ENCODE peak calls at places on chromosomes 4 and X, in four cellular contexts. V, L, A and F are unnamed samples. For H3K9me3, the result is how much of the 10 kb centered on the place peaks cover.

GRCh38 chr4:112279025-112279881 is 6.5 kb downstream of the TIFA start:
- DNase-seq in V (no peak), L (peak), A (no peak), F (no peak)

GRCh38 chr4:143091862-143092261 is 92.9 kb upstream of the USP38 start:
- DNase-seq in V (no peak), L (no peak), A (no peak), F (no peak)

GRCh38 chr4:7399433-7400234 is 35.1 kb downstream of the PSAPL1 start:
- DNase-seq in V (no peak), L (peak), A (peak), F (no peak)

GRCh38 chrX:66408507-66408906 is 230.4 kb downstream of the EDA2R start:
- DNase-seq in V (no peak), L (no peak), A (no peak), F (peak)

GRCh38 chr4:8409271-8410065 is 31.1 kb downstream of the ACOX3 start:
- DNase-seq in V (no peak), L (peak), A (peak), F (peak)

GRCh38 chr4:8528713-8529112 is 51.5 kb upstream of the GPR78 start:
- DNase-seq in V (no peak), L (no peak), A (no peak), F (no peak)

GRCh38 chr4:2254665-2255500 is 7.0 kb downstream of the MXD4 start:
- DNase-seq in V (peak), L (peak), A (peak), F (no peak)

GRCh38 chr4:94457692-94458106 is 6.0 kb downstream of the PDLIM5 start:
- DNase-seq in V (no peak), L (no peak), A (no peak), F (no peak)

GRCh38 chr4:148166132-148166531 is 276.1 kb downstream of the NR3C2 start:
- DNase-seq in V (no peak), L (no peak), A (no peak), F (no peak)

GRCh38 chr4:128573781-128574508 is 235.6 kb upstream of the JADE1 start:
- DNase-seq in V (no peak), L (no peak), A (no peak), F (peak)

GRCh38 chr4:189096108-189096507 is 844.6 kb upstream of the FRG1 start:
- DNase-seq in V (no peak), L (no peak), A (no peak), F (no peak)

GRCh38 chr4:25884040-25884788 is 21.4 kb upstream of the SEL1L3 start:
- DNase-seq in V (no peak), L (no peak), A (no peak), F (no peak)

GRCh38 chrX:119755981-119756533 is 2.3 kb upstream of the SOWAHD start:
- DNase-seq in V (no peak), L (peak), A (peak), F (peak)

GRCh38 chrX:24426921-24427746 is 38.0 kb upstream of the PDK3 start:
- DNase-seq in V (no peak), L (no peak), A (no peak), F (peak)

GRCh38 chr4:87985097-87985886 is 9.8 kb downstream of the SPP1 start:
- DNase-seq in V (no peak), L (peak), A (peak), F (peak)

GRCh38 chrX:99901091-99901490 is 509.0 kb downstream of the PCDH19 start:
- DNase-seq in V (no peak), L (no peak), A (no peak), F (no peak)

GRCh38 chr4:2746891-2747695 is 9.0 kb downstream of the TNIP2 start:
- DNase-seq in V (no peak), L (peak), A (no peak), F (no peak)

GRCh38 chr4:16205298-16206164 is 20.7 kb downstream of the TAPT1 start:
- DNase-seq in V (no peak), L (no peak), A (no peak), F (peak)
- H3K4me3 ChIP-seq in V (no peak), L (no peak), A (no peak), F (no peak)

DNA sequence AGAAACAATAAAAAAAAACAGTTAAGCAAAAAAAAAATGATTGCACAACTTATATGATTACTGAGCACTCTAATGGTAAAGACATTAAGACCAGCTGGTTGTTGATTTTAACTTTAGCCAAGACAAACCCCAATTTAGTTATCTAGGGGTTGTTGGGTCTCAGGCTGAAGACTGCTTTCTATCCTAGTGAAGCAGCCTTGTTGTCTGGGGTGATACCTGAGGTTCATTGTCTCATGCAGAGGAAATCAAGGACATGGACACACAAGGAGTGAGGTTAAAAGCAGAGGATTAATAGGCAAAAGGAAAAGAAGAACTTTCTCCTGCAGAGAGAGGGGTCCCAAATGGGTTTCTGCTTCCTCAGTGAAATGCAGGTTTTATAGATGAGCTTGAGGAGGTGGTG is 40.0 kb upstream of the CYP2U1 start:
- DNase-seq in V (no peak), L (no peak), A (no peak), F (no peak)
- H3K27ac ChIP-seq in V (no peak), L (no peak), A (no peak), F (no peak)

GRCh38 chrX:40174594-40175415 is 77.0 kb upstream of the BCOR start:
- DNase-seq in V (no peak), L (peak), A (peak), F (peak)

GRCh38 chrX:40175416-40176255 is 77.9 kb upstream of the BCOR start:
- DNase-seq in V (no peak), L (peak), A (peak), F (peak)

GRCh38 chrX:40172980-40173661 is 75.4 kb upstream of the BCOR start:
- DNase-seq in V (no peak), L (no peak), A (no peak), F (peak)

GRCh38 chrX:40172169-40172979 is 74.6 kb upstream of the BCOR start:
- DNase-seq in V (no peak), L (peak), A (peak), F (peak)

DNA sequence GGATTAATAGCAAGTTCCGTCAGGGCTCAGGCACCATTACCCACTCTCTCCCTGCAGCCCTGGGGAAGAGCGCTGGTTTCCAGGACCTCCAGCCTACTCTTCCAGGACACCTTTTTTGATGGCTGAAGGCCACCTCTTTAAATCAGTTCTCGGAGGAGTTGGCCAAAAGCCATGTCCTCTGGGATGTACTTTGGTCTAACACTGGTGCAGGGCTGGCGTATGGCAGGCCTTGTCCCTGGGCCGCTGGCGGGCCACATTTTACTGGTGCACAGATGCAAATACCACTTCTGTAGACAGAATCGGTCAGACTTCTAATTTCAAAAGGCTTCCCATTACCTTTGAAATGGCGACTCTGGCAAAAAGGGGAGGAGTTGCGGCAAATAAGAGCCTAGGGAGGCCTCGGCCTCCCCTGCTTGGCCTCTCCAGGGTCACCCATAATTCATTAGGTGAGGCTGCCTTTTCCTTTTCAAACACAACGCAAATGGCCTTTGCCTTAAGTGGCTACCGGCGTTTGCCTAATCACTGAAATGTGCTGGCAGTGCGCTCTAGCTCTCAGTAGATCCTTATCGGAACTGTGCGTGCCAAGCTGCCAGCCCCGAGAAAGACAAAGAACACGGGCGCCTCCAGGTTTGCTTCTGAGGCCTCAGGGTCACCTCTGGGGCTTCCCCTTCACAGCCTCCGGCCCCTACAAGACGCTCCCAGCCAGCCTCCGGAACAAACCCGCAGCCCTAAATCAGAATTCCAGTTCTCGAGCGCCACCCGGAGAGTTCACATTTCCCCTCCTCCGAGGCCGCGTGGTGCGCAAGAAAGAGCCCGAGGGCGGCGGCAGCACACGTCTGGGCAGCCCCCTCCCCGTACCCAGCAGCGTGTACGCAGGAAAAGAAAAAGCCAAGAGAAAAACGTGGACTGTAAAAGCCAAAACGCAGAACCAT is 76.2 kb upstream of the BCOR start:
- DNase-seq in V (no peak), L (peak), A (peak), F (peak)
- H3K9me3 ChIP-seq in V (under half), L (under half), A (under half), F (under half)

GRCh38 chrX:11349020-11349419 is 55.8 kb downstream of the AMELX start:
- DNase-seq in V (no peak), L (no peak), A (no peak), F (no peak)
- H3K4me3 ChIP-seq in V (no peak), L (no peak), A (no peak), F (no peak)

GRCh38 chrX:12138366-12139313 is at the start of gene FRMPD4:
- DNase-seq in V (no peak), L (peak), A (no peak), F (no peak)

GRCh38 chrX:12139934-12140611 is 1.8 kb downstream of the FRMPD4 start:
- DNase-seq in V (no peak), L (no peak), A (no peak), F (no peak)

GRCh38 chrX:12141511-12141910 is 3.2 kb downstream of the FRMPD4 start:
- DNase-seq in V (no peak), L (no peak), A (no peak), F (no peak)

GRCh38 chrX:12142661-12143060 is 4.4 kb downstream of the FRMPD4 start:
- DNase-seq in V (no peak), L (no peak), A (no peak), F (no peak)

GRCh38 chrX:12137982-12138365 is 299 bp upstream of the FRMPD4 start:
- DNase-seq in V (no peak), L (no peak), A (no peak), F (no peak)
- H3K27ac ChIP-seq in V (no peak), L (no peak), A (no peak), F (no peak)